ENCODE peak calls at places on chromosomes 6 and 20, in five cellular contexts. V is naive thymus-derived CD4-positive, alpha-beta T cell; W is AG04450; B is HTR-8/SVneo; Y is lower leg skin. X is an unnamed sample.
A peak's percentile ranks its signal among the peaks of the same experiment; 100 is the strongest.

GRCh38 chr6:130529569-130530149 is 163.8 kb downstream of the TMEM200A start:
- DNase-seq in V (no peak), W (no peak), B (no peak), Y (no peak), X (no peak)

GRCh38 chr6:131216277-131216676 is 81.0 kb downstream of the AKAP7 start:
- DNase-seq in V (no peak), W (no peak), B (no peak), Y (no peak), X (no peak)

GRCh38 chr20:23967616-23967979 is 21.0 kb downstream of the GGTLC1 start:
- DNase-seq in V (no peak), W (no peak), B (no peak), Y (no peak), X (no peak)

GRCh38 chr6:55925292-55925691 is 49.9 kb upstream of the BMP5 start:
- DNase-seq in V (no peak), W (no peak), B (no peak), Y (no peak), X (no peak)

GRCh38 chr20:13200767-13201500 is 20.1 kb upstream of the ISM1 start:
- DNase-seq in V (no peak), W (no peak), B (no peak), Y (no peak), X (no peak)

GRCh38 chr6:116884530-116884929 is 7.5 kb downstream of the RFX6 start:
- DNase-seq in V (no peak), W (no peak), B (no peak), Y (no peak), X (no peak)

GRCh38 chr20:58228484-58229197 is at the start of gene ANKRD60:
- DNase-seq in V (peak; percentile 59), W (no peak), B (no peak), Y (peak; percentile 80), X (no peak)

GRCh38 chr6:3457710-3458605 is 1.1 kb upstream of the SLC22A23 start:
- DNase-seq in V (no peak), W (no peak), B (no peak), Y (peak; percentile 89), X (no peak)

GRCh38 chr6:15922510-15923307 is 206.2 kb upstream of the MYLIP start:
- DNase-seq in V (no peak), W (no peak), B (peak; percentile 41), Y (no peak), X (no peak)

GRCh38 chr6:10391299-10391630 is 23.6 kb downstream of the TFAP2A start:
- DNase-seq in V (no peak), W (no peak), B (no peak), Y (no peak), X (no peak)

GRCh38 chr6:1597924-1598323 is 11.8 kb upstream of the FOXC1 start:
- DNase-seq in V (no peak), W (peak; percentile 33), B (no peak), Y (no peak), X (no peak)

GRCh38 chr6:36119927-36120477 is 10.3 kb upstream of the MAPK13 start:
- DNase-seq in V (peak; percentile 13), W (no peak), B (no peak), Y (no peak), X (no peak)

GRCh38 chr6:56366112-56366852 is 118.9 kb upstream of the COL21A1 start:
- DNase-seq in V (no peak), W (no peak), B (no peak), Y (no peak), X (no peak)

GRCh38 chr20:37519508-37520416 is 1.3 kb upstream of the NNAT start:
- DNase-seq in V (no peak), W (no peak), B (no peak), Y (peak; percentile 82), X (no peak)

GRCh38 chr6:117399126-117399525 is 26.6 kb downstream of the ROS1 start:
- DNase-seq in V (no peak), W (no peak), B (no peak), Y (no peak), X (no peak)

GRCh38 chr6:122008105-122009100 is 391.0 kb upstream of the HSF2 start:
- DNase-seq in V (no peak), W (no peak), B (no peak), Y (no peak), X (no peak)

GRCh38 chr6:165060636-165061190 is 248.7 kb downstream of the C6orf118 start:
- DNase-seq in V (no peak), W (no peak), B (no peak), Y (no peak), X (no peak)

GRCh38 chr6:30615958-30616810 is 859 bp downstream of the PPP1R10 start:
- DNase-seq in V (no peak), W (no peak), B (no peak), Y (no peak), X (no peak)

GRCh38 chr20:63536997-63537524 is at the start of gene PTK6:
- DNase-seq in V (no peak), W (no peak), B (no peak), Y (peak; percentile 94), X (peak; percentile 77)

GRCh38 chr6:10309826-10310405 is 105.0 kb downstream of the TFAP2A start:
- DNase-seq in V (no peak), W (no peak), B (no peak), Y (no peak), X (no peak)

GRCh38 chr20:10242166-10242565 is 23.5 kb downstream of the SNAP25 start:
- DNase-seq in V (no peak), W (no peak), B (no peak), Y (no peak), X (no peak)

GRCh38 chr6:32692019-32692418 is 25.6 kb upstream of the HLA-DQB1 start:
- DNase-seq in V (peak; percentile 31), W (no peak), B (no peak), Y (no peak), X (no peak)

GRCh38 chr6:139099984-139100383 is 34.9 kb upstream of the HECA start:
- DNase-seq in V (no peak), W (no peak), B (no peak), Y (no peak), X (no peak)

GRCh38 chr6:131164506-131164905 is 29.2 kb downstream of the AKAP7 start:
- DNase-seq in V (no peak), W (no peak), B (no peak), Y (no peak), X (no peak)

GRCh38 chr6:170423030-170423429 is 116.5 kb downstream of the FAM120B start:
- DNase-seq in V (no peak), W (no peak), B (no peak), Y (no peak), X (peak; percentile 28)

GRCh38 chr6:125906158-125906998 is 50.2 kb upstream of the HINT3 start:
- DNase-seq in V (peak; percentile 49), W (no peak), B (no peak), Y (no peak), X (peak; percentile 4)

GRCh38 chr6:56458324-56458884 is 184.3 kb downstream of the DST start:
- DNase-seq in V (no peak), W (no peak), B (no peak), Y (no peak), X (no peak)

GRCh38 chr6:106470316-106470715 is 109.8 kb downstream of the CRYBG1 start:
- DNase-seq in V (no peak), W (no peak), B (no peak), Y (no peak), X (no peak)

GRCh38 chr20:63830821-63831593 is at the start of gene ZBTB46:
- DNase-seq in V (peak; percentile 72), W (no peak), B (peak; percentile 93), Y (no peak), X (peak; percentile 97)

GRCh38 chr20:42706762-42707161 is 482.9 kb downstream of the PTPRT start:
- DNase-seq in V (no peak), W (no peak), B (no peak), Y (no peak), X (no peak)

GRCh38 chr20:36676701-36677421 is 30.9 kb upstream of the SLA2 start:
- DNase-seq in V (no peak), W (no peak), B (no peak), Y (no peak), X (no peak)

GRCh38 chr6:127900935-127901334 is at the start of gene THEMIS:
- DNase-seq in V (peak; percentile 36), W (no peak), B (no peak), Y (no peak), X (no peak)

GRCh38 chr6:27553123-27553904 is 80.4 kb upstream of the ZNF184 start:
- DNase-seq in V (no peak), W (no peak), B (peak; percentile 59), Y (no peak), X (no peak)

GRCh38 chr20:34791289-34792020 is 34.0 kb downstream of the NCOA6 start:
- DNase-seq in V (no peak), W (peak; percentile 10), B (no peak), Y (no peak), X (no peak)

GRCh38 chr6:106124437-106125423 is 38.6 kb downstream of the PRDM1 start:
- DNase-seq in V (no peak), W (no peak), B (no peak), Y (peak; percentile 56), X (no peak)

GRCh38 chr6:27145731-27146455 is 101.6 kb upstream of the PRSS16 start:
- DNase-seq in V (peak; percentile 52), W (peak; percentile 78), B (no peak), Y (peak; percentile 96), X (no peak)

GRCh38 chr6:155117266-155117665 is 122.2 kb downstream of the TIAM2 start:
- DNase-seq in V (no peak), W (peak; percentile 57), B (peak; percentile 63), Y (no peak), X (no peak)

GRCh38 chr6:27133281-27134227 is 113.9 kb upstream of the PRSS16 start:
- DNase-seq in V (peak; percentile 71), W (no peak), B (no peak), Y (peak; percentile 91), X (no peak)